ENCODE peak calls at places on chromosomes 11 and 22, in seven cellular contexts. O is IMR-90, L is cardiac fibroblast, N is pancreas, M is ascending aorta, U is transverse colon, D is astrocyte of the cerebellum. B is an unnamed sample.

GRCh38 chr22:19440411-19441195 is 6.9 kb downstream of the C22orf39 start:
- DNase-seq in O (no peak), L (no peak), N (no peak), M (no peak), U (no peak), D (no peak), B (no peak)

GRCh38 chr11:38131535-38131934 is 1533.5 kb upstream of the RAG2 start:
- DNase-seq in O (no peak), L (no peak), N (no peak), M (no peak), U (no peak), D (no peak), B (no peak)

GRCh38 chr22:29907753-29908515 is 25.0 kb downstream of the MTMR3 start:
- DNase-seq in O (peak; percentile 99), L (peak; percentile 90), N (peak; percentile 91), M (peak; percentile 74), U (peak; percentile 86), D (peak; percentile 99), B (peak; percentile 98)

GRCh38 chr11:6611092-6612007 is 666 bp downstream of the TAF10 start:
- DNase-seq in O (peak; percentile 21), L (peak; percentile 33), N (peak; percentile 76), M (peak; percentile 79), U (peak; percentile 35), D (no peak), B (no peak)

GRCh38 chr11:126083829-126084607 is 21.4 kb upstream of the CDON start:
- DNase-seq in O (no peak), L (no peak), N (no peak), M (no peak), U (no peak), D (no peak), B (no peak)

GRCh38 chr11:116348226-116348625 is 424.6 kb downstream of the BUD13 start:
- DNase-seq in O (no peak), L (no peak), N (no peak), M (no peak), U (no peak), D (no peak), B (no peak)

GRCh38 chr11:117071344-117071787 is 26.9 kb downstream of the SIK3 start:
- DNase-seq in O (no peak), L (peak; percentile 57), N (no peak), M (no peak), U (peak; percentile 54), D (no peak), B (no peak)

GRCh38 chr11:109071712-109072524 is 350.1 kb upstream of the C11orf87 start:
- DNase-seq in O (peak; percentile 46), L (peak; percentile 95), N (no peak), M (peak; percentile 81), U (no peak), D (peak; percentile 94), B (peak; percentile 17)

GRCh38 chr22:49205401-49205800 is 622.3 kb downstream of the BRD1 start:
- DNase-seq in O (no peak), L (no peak), N (peak; percentile 21), M (peak; percentile 56), U (no peak), D (no peak), B (no peak)

GRCh38 chr11:57751676-57752253 is at the start of gene BTBD18:
- DNase-seq in O (peak; percentile 58), L (peak; percentile 78), N (no peak), M (no peak), U (peak; percentile 48), D (peak; percentile 33), B (peak; percentile 58)

GRCh38 chr11:24249921-24250320 is 246.9 kb upstream of the LUZP2 start:
- DNase-seq in O (no peak), L (no peak), N (no peak), M (no peak), U (no peak), D (no peak), B (no peak)

GRCh38 chr11:9078113-9079041 is 13.0 kb downstream of the SCUBE2 start:
- DNase-seq in O (peak; percentile 34), L (no peak), N (no peak), M (no peak), U (no peak), D (no peak), B (no peak)

GRCh38 chr11:115276799-115277198 is 227.4 kb downstream of the CADM1 start:
- DNase-seq in O (no peak), L (no peak), N (no peak), M (no peak), U (no peak), D (no peak), B (no peak)

GRCh38 chr11:102589047-102589459 is 36.1 kb downstream of the MMP20 start:
- DNase-seq in O (no peak), L (no peak), N (no peak), M (no peak), U (no peak), D (no peak), B (no peak)

GRCh38 chr22:43485717-43486116 is 73.9 kb downstream of the MPPED1 start:
- DNase-seq in O (no peak), L (no peak), N (no peak), M (no peak), U (no peak), D (no peak), B (no peak)

GRCh38 chr11:95487391-95487790 is 256.4 kb upstream of the SESN3 start:
- DNase-seq in O (no peak), L (no peak), N (no peak), M (no peak), U (no peak), D (no peak), B (peak; percentile 97)

GRCh38 chr11:456533-456932 is 6.5 kb downstream of the PTDSS2 start:
- DNase-seq in O (no peak), L (no peak), N (no peak), M (no peak), U (no peak), D (no peak), B (no peak)

GRCh38 chr22:20128619-20128901 is 3.0 kb upstream of the ZDHHC8 start:
- DNase-seq in O (no peak), L (no peak), N (no peak), M (no peak), U (no peak), D (no peak), B (no peak)

DNA sequence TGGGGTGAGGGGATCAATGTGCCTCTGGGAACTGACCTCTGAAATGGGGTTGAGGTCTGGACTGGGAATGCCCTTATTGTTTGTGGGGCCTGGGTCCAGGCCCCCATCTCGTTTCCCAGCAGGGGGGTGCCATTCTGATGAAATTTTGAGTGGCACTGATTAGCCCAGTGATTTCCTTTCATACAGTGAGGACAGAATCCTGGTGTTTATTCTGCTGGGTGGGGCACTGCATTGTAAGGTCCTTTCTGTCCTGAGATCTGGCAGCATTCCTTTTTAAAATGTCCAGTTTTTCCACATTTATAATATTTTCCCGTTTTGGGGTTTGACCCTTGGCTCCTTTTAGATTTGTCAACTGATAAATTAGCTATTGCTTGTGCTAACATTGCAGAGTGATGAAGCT is 27.1 kb downstream of the OR10A6 start:
- DNase-seq in O (no peak), L (no peak), N (no peak), M (no peak), U (peak; percentile 21), D (no peak), B (no peak)
- H3K4me3 ChIP-seq in O (no peak overlapping the region), L (no peak overlapping the region), N (no peak overlapping the region), M (no peak overlapping the region), U (no peak overlapping the region), D (no peak overlapping the region), B (no peak overlapping the region)

DNA sequence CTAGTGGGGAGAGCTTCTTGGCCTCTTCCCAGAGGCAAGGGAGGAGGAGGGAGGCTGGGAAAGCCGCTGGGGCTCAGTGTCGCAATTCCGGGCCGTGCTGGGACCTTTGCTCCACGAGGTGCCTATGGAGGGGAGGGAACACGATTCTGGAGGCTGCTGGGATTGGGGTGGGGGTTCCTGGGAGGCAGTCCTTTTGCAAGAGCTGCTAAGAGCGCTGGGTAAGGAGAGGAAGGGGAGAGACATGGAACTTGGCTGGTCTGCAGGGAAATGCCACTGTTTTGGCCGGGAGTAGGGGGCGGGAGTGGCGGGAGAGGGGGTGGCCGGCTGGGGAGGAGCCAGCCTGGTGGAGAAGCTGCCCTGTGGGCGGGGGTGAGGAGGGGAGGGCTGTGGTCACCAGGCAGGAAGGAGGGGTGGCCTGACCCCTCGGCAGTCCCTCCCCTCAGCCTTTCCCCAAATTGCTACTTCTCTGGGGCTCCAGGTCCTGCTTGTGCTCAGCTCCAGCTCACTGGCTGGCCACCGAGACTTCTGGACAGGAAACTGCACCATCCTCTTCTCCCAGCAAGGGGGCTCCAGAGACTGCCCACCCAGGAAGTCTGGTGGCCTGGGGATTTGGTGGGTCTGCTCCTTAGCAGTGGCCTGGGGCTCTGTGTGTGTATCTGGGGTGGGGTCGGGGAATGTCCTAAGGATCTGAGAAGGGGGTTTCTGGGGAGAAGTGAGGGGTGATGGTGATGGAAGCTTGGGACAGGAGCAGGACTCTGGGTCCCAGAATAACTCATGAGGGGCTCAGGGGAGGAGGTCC is at the start of gene NR1H3:
- DNase-seq in O (peak; percentile 66), L (peak; percentile 97), N (peak; percentile 77), M (peak; percentile 86), U (peak; percentile 82), D (no peak), B (no peak)
- TF ChIP-seq CTCF in O (peak; percentile 72), L (peak; percentile 73), N (no peak), M (peak; percentile 80), U (peak; percentile 60), D (peak; percentile 75), B (peak; percentile 23)

GRCh38 chr11:8068605-8069221 is 12.3 kb upstream of the TUB start:
- DNase-seq in O (peak; percentile 91), L (peak; percentile 88), N (peak; percentile 54), M (peak; percentile 69), U (peak; percentile 20), D (peak; percentile 95), B (no peak)
- H3K4me3 ChIP-seq in O (no peak overlapping the region), L (no peak overlapping the region), N (no peak overlapping the region), M (no peak overlapping the region), U (no peak overlapping the region), D (no peak overlapping the region), B (no peak overlapping the region)

GRCh38 chr11:62881579-62882427 is 1.1 kb downstream of the SLC3A2 start:
- DNase-seq in O (peak; percentile 97), L (peak; percentile 98), N (peak; percentile 90), M (peak; percentile 98), U (peak; percentile 94), D (peak; percentile 92), B (peak; percentile 89)
- TF ChIP-seq CTCF in O (no peak), L (no peak), N (no peak), M (no peak), U (no peak), D (no peak), B (no peak)

B was measured in bronchial epithelial cell.